ENCODE peak calls at places on chromosomes 2 and 18, in ten cellular contexts. L is cardiac muscle cell, U is heart left ventricle, R is fibroblast of lung, V is esophagus squamous epithelium, N is left ventricle myocardium inferior, Z is HL-60, W is right lobe of liver, M is WERI-Rb-1, T is dorsolateral prefrontal cortex. A is an unnamed sample. For H3K27me3, the result is how much of the 10 kb centered on the place peaks cover.

GRCh38 chr2:233817995-233818638 is 36.2 kb downstream of the HJURP start:
- DNase-seq in L (no peak), U (no peak), R (no peak), V (no peak), N (no peak), Z (no peak), W (peak), M (peak), T (peak), A (no peak)

GRCh38 chr2:182573553-182573952 is 142.5 kb upstream of the DNAJC10 start:
- DNase-seq in L (no peak), U (no peak), R (no peak), V (no peak), N (no peak), Z (no peak), W (no peak), M (no peak), T (no peak), A (no peak)

GRCh38 chr18:44651453-44651852 is 29.2 kb upstream of the SETBP1 start:
- DNase-seq in L (no peak), U (no peak), R (peak), V (no peak), N (no peak), Z (no peak), W (no peak), M (no peak), T (no peak), A (no peak)

GRCh38 chr2:84897773-84898172 is 7.7 kb upstream of the TMSB10 start:
- DNase-seq in L (no peak), U (no peak), R (no peak), V (no peak), N (no peak), Z (no peak), W (no peak), M (no peak), T (no peak), A (no peak)

GRCh38 chr2:102141915-102142828 is at the start of gene IL1R1:
- DNase-seq in L (peak), U (peak), R (peak), V (no peak), N (peak), Z (peak), W (peak), M (no peak), T (no peak), A (no peak)

GRCh38 chr2:207311316-207312005 is 145.7 kb upstream of the KLF7 start:
- DNase-seq in L (no peak), U (no peak), R (peak), V (no peak), N (no peak), Z (peak), W (no peak), M (no peak), T (no peak), A (peak)

GRCh38 chr18:23311346-23312103 is 141.6 kb upstream of the RIOK3 start:
- DNase-seq in L (no peak), U (peak), R (peak), V (peak), N (peak), Z (no peak), W (no peak), M (no peak), T (no peak), A (peak)

GRCh38 chr18:77911973-77912372 is 662.3 kb downstream of the GALR1 start:
- DNase-seq in L (no peak), U (no peak), R (no peak), V (no peak), N (no peak), Z (no peak), W (no peak), M (no peak), T (no peak), A (no peak)

GRCh38 chr2:118539290-118539689 is 308.2 kb downstream of the EN1 start:
- DNase-seq in L (peak), U (no peak), R (peak), V (no peak), N (no peak), Z (no peak), W (no peak), M (peak), T (no peak), A (no peak)

GRCh38 chr18:8848541-8848940 is 143.2 kb downstream of the MTCL1 start:
- DNase-seq in L (no peak), U (no peak), R (no peak), V (no peak), N (no peak), Z (no peak), W (no peak), M (no peak), T (no peak), A (no peak)

GRCh38 chr2:60540054-60540453 is 13.4 kb downstream of the BCL11A start:
- DNase-seq in L (no peak), U (no peak), R (no peak), V (no peak), N (no peak), Z (no peak), W (no peak), M (no peak), T (no peak), A (no peak)

GRCh38 chr2:10356459-10356851 is 53.8 kb downstream of the HPCAL1 start:
- DNase-seq in L (no peak), U (no peak), R (no peak), V (no peak), N (no peak), Z (no peak), W (no peak), M (no peak), T (no peak), A (no peak)

GRCh38 chr2:86223098-86223681 is 23.9 kb downstream of the MRPL35 start:
- DNase-seq in L (peak), U (peak), R (peak), V (no peak), N (peak), Z (no peak), W (no peak), M (no peak), T (peak), A (no peak)

GRCh38 chr2:27552941-27553340 is 29.9 kb upstream of the ZNF512 start:
- DNase-seq in L (no peak), U (no peak), R (no peak), V (no peak), N (no peak), Z (no peak), W (no peak), M (no peak), T (no peak), A (no peak)

GRCh38 chr18:27599202-27599829 is 414.2 kb upstream of the CHST9 start:
- DNase-seq in L (peak), U (peak), R (peak), V (no peak), N (no peak), Z (peak), W (no peak), M (peak), T (peak), A (no peak)

GRCh38 chr18:24009651-24010333 is 4.8 kb upstream of the TTC39C start:
- DNase-seq in L (no peak), U (no peak), R (no peak), V (no peak), N (no peak), Z (no peak), W (no peak), M (no peak), T (no peak), A (no peak)

GRCh38 chr18:59705145-59705544 is 7.9 kb upstream of the CCBE1 start:
- DNase-seq in L (no peak), U (no peak), R (no peak), V (no peak), N (no peak), Z (no peak), W (no peak), M (no peak), T (no peak), A (peak)

GRCh38 chr2:32095671-32096070 is 32.3 kb downstream of the SPAST start:
- DNase-seq in L (no peak), U (no peak), R (no peak), V (no peak), N (no peak), Z (no peak), W (no peak), M (no peak), T (no peak), A (no peak)

GRCh38 chr2:18754286-18754685 is 164.9 kb upstream of the NT5C1B start:
- DNase-seq in L (no peak), U (no peak), R (no peak), V (no peak), N (no peak), Z (no peak), W (no peak), M (no peak), T (no peak), A (no peak)

GRCh38 chr2:77746780-77747179 is 224.6 kb upstream of the LRRTM4 start:
- DNase-seq in L (no peak), U (no peak), R (no peak), V (no peak), N (no peak), Z (no peak), W (no peak), M (no peak), T (no peak), A (no peak)

GRCh38 chr2:104406273-104406726 is 447.6 kb upstream of the POU3F3 start:
- DNase-seq in L (peak), U (no peak), R (peak), V (no peak), N (no peak), Z (no peak), W (no peak), M (no peak), T (peak), A (no peak)

GRCh38 chr2:74740395-74741075 is 86.5 kb downstream of the SEMA4F start:
- DNase-seq in L (no peak), U (peak), R (peak), V (peak), N (peak), Z (peak), W (no peak), M (peak), T (no peak), A (peak)

GRCh38 chr18:74457043-74457742 is at the start of gene DIPK1C:
- DNase-seq in L (peak), U (peak), R (no peak), V (no peak), N (peak), Z (no peak), W (no peak), M (no peak), T (peak), A (no peak)

GRCh38 chr2:179237209-179237946 is 27.3 kb downstream of the SESTD1 start:
- DNase-seq in L (no peak), U (no peak), R (no peak), V (no peak), N (no peak), Z (no peak), W (no peak), M (no peak), T (no peak), A (no peak)

GRCh38 chr2:96353032-96353561 is 17.5 kb downstream of the NCAPH start:
- DNase-seq in L (no peak), U (peak), R (no peak), V (no peak), N (peak), Z (no peak), W (no peak), M (no peak), T (no peak), A (no peak)

GRCh38 chr18:75714766-75715165 is 287.3 kb upstream of the SMIM21 start:
- DNase-seq in L (no peak), U (no peak), R (no peak), V (no peak), N (no peak), Z (no peak), W (no peak), M (no peak), T (no peak), A (no peak)

GRCh38 chr2:12702661-12703121 is 14.0 kb upstream of the TRIB2 start:
- DNase-seq in L (no peak), U (no peak), R (peak), V (no peak), N (no peak), Z (no peak), W (no peak), M (no peak), T (no peak), A (no peak)

GRCh38 chr2:98936133-98936916 is at the start of gene CRACDL:
- DNase-seq in L (peak), U (no peak), R (peak), V (no peak), N (no peak), Z (peak), W (no peak), M (peak), T (no peak), A (no peak)

GRCh38 chr2:235594041-235594440 is 100.2 kb downstream of the AGAP1 start:
- DNase-seq in L (peak), U (no peak), R (peak), V (no peak), N (no peak), Z (peak), W (no peak), M (no peak), T (no peak), A (peak)

GRCh38 chr18:21105936-21106335 is 5.7 kb downstream of the ROCK1 start:
- DNase-seq in L (no peak), U (no peak), R (no peak), V (no peak), N (no peak), Z (no peak), W (no peak), M (no peak), T (no peak), A (no peak)

GRCh38 chr2:164826293-164827243 is 15.1 kb downstream of the COBLL1 start:
- DNase-seq in L (no peak), U (peak), R (peak), V (no peak), N (peak), Z (no peak), W (no peak), M (no peak), T (no peak), A (no peak)

GRCh38 chr2:1640301-1641135 is 103.8 kb downstream of the PXDN start:
- DNase-seq in L (no peak), U (no peak), R (no peak), V (no peak), N (no peak), Z (no peak), W (no peak), M (no peak), T (no peak), A (no peak)

GRCh38 chr2:74834806-74835755 is 1.2 kb downstream of the HK2 start:
- DNase-seq in L (peak), U (peak), R (peak), V (no peak), N (peak), Z (peak), W (peak), M (peak), T (no peak), A (no peak)

GRCh38 chr2:133579295-133579694 is 11.0 kb upstream of the NCKAP5 start:
- DNase-seq in L (no peak), U (peak), R (peak), V (no peak), N (peak), Z (no peak), W (peak), M (no peak), T (no peak), A (peak)

GRCh38 chr2:67399831-67400489 is 2.8 kb downstream of the ETAA1 start:
- DNase-seq in L (no peak), U (no peak), R (peak), V (no peak), N (no peak), Z (no peak), W (no peak), M (no peak), T (no peak), A (no peak)

GRCh38 chr2:1091895-1092585 is 141.4 kb downstream of the SNTG2 start:
- DNase-seq in L (no peak), U (no peak), R (no peak), V (no peak), N (no peak), Z (no peak), W (no peak), M (no peak), T (no peak), A (no peak)

GRCh38 chr18:30142870-30143269 is 899.7 kb downstream of the DSC3 start:
- DNase-seq in L (no peak), U (no peak), R (no peak), V (no peak), N (no peak), Z (no peak), W (no peak), M (no peak), T (no peak), A (no peak)
- TF ChIP-seq CTCF in L (no peak), U (no peak), R (no peak), V (no peak), N (no peak), Z (no peak), W (no peak), M (no peak), T (no peak), A (no peak)

DNA sequence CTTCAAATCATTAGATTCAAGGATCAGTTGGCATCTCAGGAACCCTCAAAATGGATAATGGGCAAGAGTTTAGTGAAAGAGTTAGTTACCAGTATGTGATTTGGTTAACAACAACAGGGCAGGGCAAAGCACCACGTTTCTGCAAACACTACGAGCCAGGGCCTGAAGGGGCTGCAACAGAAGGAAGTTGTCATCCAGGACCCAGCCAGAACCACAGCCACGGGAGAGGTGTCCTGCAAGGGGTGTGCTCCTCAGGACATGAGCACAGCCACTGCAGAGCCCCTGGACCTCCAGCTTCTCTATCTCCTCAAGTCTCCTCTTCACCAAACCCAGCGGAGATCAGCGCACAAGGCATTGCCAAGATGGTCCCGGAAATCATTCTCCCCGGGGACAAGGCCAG is 173.3 kb upstream of the PIEZO2 start:
- DNase-seq in L (no peak), U (no peak), R (no peak), V (no peak), N (no peak), Z (no peak), W (no peak), M (no peak), T (no peak), A (no peak)
- H3K27ac ChIP-seq in L (no peak), U (no peak), R (peak), V (no peak), N (no peak), Z (no peak), W (no peak), M (no peak), T (no peak), A (no peak)

GRCh38 chr2:174327958-174328308 is 6.8 kb upstream of the SP9 start:
- DNase-seq in L (no peak), U (no peak), R (no peak), V (no peak), N (no peak), Z (no peak), W (no peak), M (no peak), T (no peak), A (no peak)

GRCh38 chr2:174326880-174327558 is 7.7 kb upstream of the SP9 start:
- DNase-seq in L (no peak), U (no peak), R (no peak), V (no peak), N (no peak), Z (no peak), W (no peak), M (no peak), T (no peak), A (no peak)

GRCh38 chr2:174327559-174327897 is 7.2 kb upstream of the SP9 start:
- DNase-seq in L (no peak), U (no peak), R (no peak), V (no peak), N (no peak), Z (no peak), W (no peak), M (no peak), T (no peak), A (no peak)

GRCh38 chr2:174325932-174326879 is 8.5 kb upstream of the SP9 start:
- DNase-seq in L (no peak), U (peak), R (no peak), V (no peak), N (no peak), Z (no peak), W (no peak), M (peak), T (no peak), A (no peak)

GRCh38 chr2:174325373-174325772 is 9.4 kb upstream of the SP9 start:
- DNase-seq in L (no peak), U (no peak), R (no peak), V (no peak), N (no peak), Z (no peak), W (no peak), M (no peak), T (no peak), A (no peak)
- H3K27me3 ChIP-seq in L (half or more), U (half or more), R (half or more), V (half or more), N (half or more), Z (under half), W (under half), M (under half), T (half or more), A (half or more)

GRCh38 chr18:67935638-67936037 is 419.1 kb upstream of the DSEL start:
- DNase-seq in L (no peak), U (no peak), R (no peak), V (no peak), N (no peak), Z (no peak), W (no peak), M (no peak), T (no peak), A (no peak)
- TF ChIP-seq CTCF in L (no peak), U (no peak), R (no peak), V (no peak), N (no peak), Z (no peak), W (no peak), M (no peak), T (no peak), A (no peak)

DNA sequence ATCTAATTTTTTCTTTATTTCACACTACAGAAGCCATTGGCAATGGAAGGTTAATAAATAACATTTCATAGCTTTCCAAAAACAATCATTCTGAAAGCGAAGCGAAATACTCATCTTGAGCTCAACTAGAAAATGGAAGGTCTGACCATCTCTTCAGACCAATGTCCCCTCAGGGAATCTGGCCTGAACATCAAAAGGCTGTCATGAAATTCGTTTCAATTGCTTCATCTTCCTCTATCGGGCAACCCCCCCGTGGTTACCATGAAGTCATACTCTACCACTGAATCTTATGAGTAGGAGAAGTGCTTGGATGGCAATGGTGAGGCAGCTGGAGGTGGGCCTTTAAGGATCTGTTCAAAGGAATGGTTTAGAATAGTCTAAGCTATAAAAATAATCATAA is 22.9 kb upstream of the CYTIP start:
- DNase-seq in L (no peak), U (no peak), R (no peak), V (no peak), N (no peak), Z (no peak), W (no peak), M (no peak), T (no peak), A (no peak)
- H3K27ac ChIP-seq in L (no peak), U (no peak), R (no peak), V (no peak), N (no peak), Z (no peak), W (no peak), M (no peak), T (no peak), A (no peak)

GRCh38 chr2:241868661-241869081 is 858 bp upstream of the RTP5 start:
- DNase-seq in L (no peak), U (no peak), R (no peak), V (no peak), N (peak), Z (no peak), W (no peak), M (peak), T (no peak), A (no peak)

GRCh38 chr2:241866896-241867631 is 2.5 kb upstream of the RTP5 start:
- DNase-seq in L (no peak), U (no peak), R (no peak), V (no peak), N (peak), Z (no peak), W (no peak), M (no peak), T (no peak), A (no peak)

GRCh38 chr2:241865957-241866858 is 3.3 kb upstream of the RTP5 start:
- DNase-seq in L (peak), U (no peak), R (no peak), V (no peak), N (no peak), Z (no peak), W (no peak), M (no peak), T (no peak), A (no peak)

GRCh38 chr2:241869087-241869961 is at the start of gene RTP5:
- DNase-seq in L (no peak), U (no peak), R (no peak), V (no peak), N (peak), Z (no peak), W (no peak), M (no peak), T (no peak), A (no peak)

GRCh38 chr2:241867776-241868420 is 1.6 kb upstream of the RTP5 start:
- DNase-seq in L (no peak), U (no peak), R (no peak), V (no peak), N (peak), Z (no peak), W (no peak), M (no peak), T (no peak), A (no peak)
- H3K27me3 ChIP-seq in L (under half), U (under half), R (under half), V (half or more), N (half or more), Z (half or more), W (under half), M (under half), T (under half), A (under half)

A was measured in AG04450.